ENCODE peak calls at places on chromosomes 1 and 21, in six cellular contexts. T, P, I, W, G and R are unnamed samples.
A peak's percentile ranks its signal among the peaks of the same experiment; 100 is the strongest.

GRCh38 chr1:47776554-47777156 is 220.5 kb downstream of the TRABD2B start:
- DNase-seq in G (peak; percentile 69), I (no peak), T (no peak), W (no peak), P (no peak), R (no peak)

GRCh38 chr21:37227071-37228002 is 39.8 kb downstream of the VPS26C start:
- DNase-seq in P (no peak), I (no peak), W (no peak), G (no peak), T (no peak), R (no peak)

GRCh38 chr21:42969193-42969600 is 5.2 kb upstream of the PKNOX1 start:
- DNase-seq in I (no peak), P (no peak), T (no peak), G (no peak), W (no peak), R (no peak)

GRCh38 chr1:174812026-174812425 is 187.7 kb upstream of the CACYBP start:
- DNase-seq in G (no peak), W (no peak), T (no peak), I (no peak), P (no peak), R (no peak)

GRCh38 chr1:154791292-154792278 is 78.5 kb downstream of the KCNN3 start:
- DNase-seq in G (no peak), I (no peak), P (no peak), T (no peak), W (peak; percentile 88), R (no peak)

GRCh38 chr1:29122987-29123870 is 474 bp downstream of the TMEM200B start:
- DNase-seq in I (peak; percentile 45), P (no peak), W (no peak), T (peak; percentile 32), G (no peak), R (peak; percentile 48)

GRCh38 chr21:46550511-46550941 is 54.4 kb downstream of the S100B start:
- DNase-seq in G (no peak), T (no peak), P (no peak), W (no peak), I (no peak), R (no peak)

GRCh38 chr21:44962481-44962966 is 22.7 kb downstream of the SLX9 start:
- DNase-seq in P (no peak), T (peak; percentile 53), W (no peak), G (no peak), I (no peak), R (no peak)

GRCh38 chr21:29359718-29360117 is 61.0 kb downstream of the BACH1 start:
- DNase-seq in I (no peak), P (no peak), T (no peak), W (no peak), G (no peak), R (no peak)

GRCh38 chr1:220751130-220751529 is 3.0 kb downstream of the MTARC2 start:
- DNase-seq in T (no peak), W (no peak), G (no peak), P (no peak), I (no peak), R (no peak)

GRCh38 chr1:90725961-90726715 is 9.0 kb upstream of the BARHL2 start:
- DNase-seq in I (no peak), W (no peak), P (no peak), G (no peak), T (no peak), R (peak; percentile 40)

GRCh38 chr1:150464422-150464826 is 22.8 kb upstream of the TARS2 start:
- DNase-seq in I (peak; percentile 73), T (peak; percentile 56), P (peak; percentile 72), G (no peak), W (peak; percentile 83), R (peak; percentile 65)

GRCh38 chr1:59123081-59123675 is 173.7 kb upstream of the FGGY start:
- DNase-seq in W (no peak), I (no peak), T (no peak), P (no peak), G (no peak), R (no peak)

GRCh38 chr21:21057349-21058062 is 59.3 kb downstream of the NCAM2 start:
- DNase-seq in I (no peak), T (no peak), G (no peak), W (no peak), P (no peak), R (no peak)

GRCh38 chr1:76425843-76426145 is 351.2 kb downstream of the ST6GALNAC3 start:
- DNase-seq in P (no peak), T (no peak), G (no peak), W (no peak), I (no peak), R (no peak)

GRCh38 chr1:245604979-245605378 is 450.2 kb downstream of the KIF26B start:
- DNase-seq in P (no peak), I (no peak), T (no peak), W (no peak), G (no peak), R (no peak)

GRCh38 chr21:28705616-28706015 is 287.1 kb downstream of the LTN1 start:
- DNase-seq in W (no peak), I (no peak), T (no peak), G (no peak), P (no peak), R (no peak)

GRCh38 chr1:193681422-193681821 is 495.0 kb upstream of the B3GALT2 start:
- DNase-seq in P (no peak), W (no peak), T (no peak), G (no peak), I (no peak), R (no peak)

GRCh38 chr1:119373465-119373864 is 4.9 kb downstream of the HAO2 start:
- DNase-seq in W (no peak), P (peak; percentile 24), T (no peak), G (no peak), I (no peak), R (no peak)

GRCh38 chr1:41674501-41674900 is 190.0 kb upstream of the EDN2 start:
- DNase-seq in T (no peak), I (no peak), P (no peak), G (no peak), W (no peak), R (no peak)

GRCh38 chr1:115744876-115745275 is 23.6 kb downstream of the CASQ2 start:
- DNase-seq in P (no peak), I (no peak), G (no peak), W (no peak), T (no peak), R (no peak)

GRCh38 chr1:115748396-115749130 is 20.0 kb downstream of the CASQ2 start:
- DNase-seq in G (no peak), I (no peak), T (no peak), W (no peak), P (peak; percentile 16), R (no peak)

DNA sequence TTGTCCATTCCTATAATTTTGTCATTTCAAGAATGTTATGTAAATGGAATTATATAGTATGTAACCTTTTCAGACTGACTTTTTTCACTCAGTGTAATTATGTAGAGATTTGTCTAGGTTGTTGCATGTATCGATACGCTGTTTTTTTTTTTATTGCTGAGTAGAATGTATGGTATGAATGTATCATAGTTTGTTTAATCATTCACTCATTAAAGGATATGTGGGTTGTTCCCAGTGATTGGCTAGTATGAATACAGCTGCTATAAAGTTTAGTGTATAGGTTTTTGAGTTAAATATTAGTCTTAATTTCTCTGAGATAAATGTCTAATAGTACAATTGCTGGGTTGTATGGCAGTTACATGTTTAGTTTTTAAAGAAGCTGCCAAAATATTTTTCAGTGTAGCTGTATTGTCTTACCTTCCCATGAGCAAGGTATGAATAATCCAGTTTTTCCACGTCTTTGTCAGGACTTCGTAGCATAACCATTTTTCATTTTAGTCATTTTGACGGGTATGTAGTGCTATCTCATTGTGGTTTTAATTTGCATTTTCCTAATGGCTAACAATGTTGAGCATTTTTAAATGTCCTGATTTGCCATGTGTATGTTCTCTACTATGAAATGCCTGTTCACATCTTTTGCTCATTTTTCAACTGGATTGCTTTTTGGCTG is 22.4 kb downstream of the CASQ2 start:
- DNase-seq in P (no peak), I (no peak), T (no peak), G (no peak), W (no peak), R (no peak)
- TF ChIP-seq CTCF in P (no peak), I (no peak), T (no peak), G (no peak), W (no peak), R (no peak)

GRCh38 chr1:181088079-181089016 is at the start of gene IER5:
- DNase-seq in I (peak; percentile 98), G (peak; percentile 96), T (peak; percentile 97), W (peak; percentile 94), P (peak; percentile 98), R (peak; percentile 92)
- TF ChIP-seq CTCF in I (no peak), G (peak; percentile 43), T (no peak), W (no peak), P (no peak), R (no peak)

GRCh38 chr1:1954015-1954414 is 34.9 kb upstream of the TMEM52 start:
- DNase-seq in P (no peak), I (no peak), G (no peak), T (no peak), W (no peak), R (no peak)

GRCh38 chr1:1955651-1956094 is 36.6 kb upstream of the TMEM52 start:
- DNase-seq in I (no peak), W (no peak), G (no peak), P (no peak), T (no peak), R (no peak)

GRCh38 chr1:1956101-1956500 is 37.0 kb upstream of the TMEM52 start:
- DNase-seq in P (no peak), I (no peak), G (no peak), T (no peak), W (no peak), R (no peak)

GRCh38 chr1:1956586-1957532 is 37.8 kb upstream of the TMEM52 start:
- DNase-seq in T (no peak), W (no peak), G (no peak), P (no peak), I (no peak), R (no peak)

DNA sequence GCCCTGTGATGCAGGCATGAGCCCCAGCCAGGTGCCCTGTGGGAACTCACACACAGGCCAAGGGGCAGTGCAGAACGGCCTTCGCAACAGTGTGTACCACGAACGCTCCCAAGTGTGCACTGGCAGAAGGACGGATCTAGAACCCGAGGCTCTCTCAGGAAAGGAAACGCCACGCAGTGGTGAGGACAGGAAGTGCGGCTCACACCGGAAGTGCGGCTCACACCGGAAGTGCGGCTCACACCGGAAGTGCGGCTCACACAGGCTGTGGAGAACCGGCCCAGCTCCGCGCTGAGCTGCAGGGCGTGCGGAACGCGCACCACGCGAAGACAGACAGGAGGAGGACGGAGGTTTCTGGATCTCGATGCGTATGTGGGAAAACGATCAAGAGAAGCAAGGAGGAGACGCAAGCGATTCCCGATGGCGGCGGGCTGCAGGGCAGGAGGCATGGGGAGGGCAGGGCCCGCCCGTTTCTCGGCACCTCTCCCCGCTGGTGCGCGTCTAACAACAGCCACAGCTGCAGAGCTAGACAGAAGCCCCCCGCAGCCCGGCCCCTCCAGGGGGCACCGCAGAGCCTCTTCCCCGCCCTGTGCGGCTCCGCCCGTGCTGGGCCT is 35.9 kb upstream of the TMEM52 start:
- DNase-seq in W (no peak), G (no peak), P (no peak), T (no peak), I (no peak), R (no peak)
- TF ChIP-seq CTCF in W (no peak), G (no peak), P (no peak), T (no peak), I (peak; percentile 36), R (peak; percentile 26)

DNA sequence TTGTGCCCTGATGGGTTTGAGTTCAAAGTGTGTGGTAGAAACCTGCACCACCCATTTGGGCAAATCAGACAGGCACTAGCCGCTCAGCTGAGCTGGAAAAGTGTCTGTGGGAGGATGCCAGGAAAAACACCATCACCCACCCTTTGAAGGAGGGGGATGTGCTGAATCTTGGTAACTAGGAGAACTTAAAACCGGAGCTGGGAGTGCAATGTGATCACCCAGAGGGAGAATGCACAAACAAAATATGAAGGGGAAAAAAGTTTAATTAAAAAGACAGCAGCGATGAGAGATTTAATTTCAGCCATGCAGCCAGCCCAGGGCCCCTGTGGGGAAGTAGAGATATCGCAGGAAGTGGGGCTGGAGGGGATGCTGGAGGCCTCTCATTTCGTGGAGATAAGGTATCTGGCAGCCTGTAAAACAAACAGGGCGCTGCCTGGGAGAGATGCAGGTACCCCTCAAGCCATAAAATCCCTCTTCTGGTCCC is 86.8 kb upstream of the BCAR3 start:
- DNase-seq in W (no peak), T (no peak), P (no peak), I (no peak), G (no peak), R (no peak)
- TF ChIP-seq CTCF in W (no peak), T (no peak), P (no peak), I (no peak), G (no peak), R (no peak)